ENCODE peak calls at places on chromosomes 4 and X, in six cellular contexts. One of them, this sample, is unnamed.

GRCh38 chr4:77734928-77735327 is 84.2 kb downstream of the CNOT6L start:
- DNase-seq in H54: peak; percentile 0
- DNase-seq in dorsolateral prefrontal cortex: no peak
- DNase-seq in heart left ventricle: no peak
- DNase-seq in stimulated activated CD8-positive, alpha-beta memory T cell treated with anti-CD3 and anti-CD28 coated beads, Interleukin-4, amount 100 ng/mL, for 4 hours: peak; percentile 1
- DNase-seq in ovary: no peak
- DNase-seq in this sample: no peak

GRCh38 chrX:112081781-112082482 is 644 bp downstream of the TRPC5 start:
- DNase-seq in heart left ventricle: no peak
- DNase-seq in ovary: no peak
- DNase-seq in stimulated activated CD8-positive, alpha-beta memory T cell treated with anti-CD3 and anti-CD28 coated beads, Interleukin-4, amount 100 ng/mL, for 4 hours: no peak
- DNase-seq in H54: no peak
- DNase-seq in dorsolateral prefrontal cortex: peak; percentile 44
- DNase-seq in this sample: peak; percentile 37

GRCh38 chr4:121876070-121876469 is 5.8 kb upstream of the BBS7 start:
- DNase-seq in H54: no peak
- DNase-seq in ovary: no peak
- DNase-seq in stimulated activated CD8-positive, alpha-beta memory T cell treated with anti-CD3 and anti-CD28 coated beads, Interleukin-4, amount 100 ng/mL, for 4 hours: no peak
- DNase-seq in dorsolateral prefrontal cortex: no peak
- DNase-seq in heart left ventricle: no peak
- DNase-seq in this sample: no peak

GRCh38 chr4:140099993-140100392 is 54.0 kb downstream of the MAML3 start:
- DNase-seq in dorsolateral prefrontal cortex: no peak
- DNase-seq in heart left ventricle: peak; percentile 49
- DNase-seq in stimulated activated CD8-positive, alpha-beta memory T cell treated with anti-CD3 and anti-CD28 coated beads, Interleukin-4, amount 100 ng/mL, for 4 hours: no peak
- DNase-seq in H54: no peak
- DNase-seq in ovary: no peak
- DNase-seq in this sample: no peak

GRCh38 chrX:43557792-43558191 is 98.3 kb upstream of the MAOA start:
- DNase-seq in ovary: peak; percentile 14
- DNase-seq in stimulated activated CD8-positive, alpha-beta memory T cell treated with anti-CD3 and anti-CD28 coated beads, Interleukin-4, amount 100 ng/mL, for 4 hours: peak; percentile 17
- DNase-seq in dorsolateral prefrontal cortex: no peak
- DNase-seq in H54: no peak
- DNase-seq in heart left ventricle: peak; percentile 22
- DNase-seq in this sample: no peak

GRCh38 chrX:97683256-97683655 is 799.5 kb downstream of the RPA4 start:
- DNase-seq in dorsolateral prefrontal cortex: no peak
- DNase-seq in H54: no peak
- DNase-seq in stimulated activated CD8-positive, alpha-beta memory T cell treated with anti-CD3 and anti-CD28 coated beads, Interleukin-4, amount 100 ng/mL, for 4 hours: no peak
- DNase-seq in ovary: no peak
- DNase-seq in heart left ventricle: no peak
- DNase-seq in this sample: no peak

GRCh38 chr4:109708435-109708834 is 5.2 kb upstream of the CASP6 start:
- DNase-seq in stimulated activated CD8-positive, alpha-beta memory T cell treated with anti-CD3 and anti-CD28 coated beads, Interleukin-4, amount 100 ng/mL, for 4 hours: no peak
- DNase-seq in H54: no peak
- DNase-seq in heart left ventricle: no peak
- DNase-seq in ovary: no peak
- DNase-seq in dorsolateral prefrontal cortex: no peak
- DNase-seq in this sample: no peak

GRCh38 chr4:39046243-39046642 is 14.0 kb upstream of the TMEM156 start:
- DNase-seq in heart left ventricle: no peak
- DNase-seq in H54: no peak
- DNase-seq in dorsolateral prefrontal cortex: no peak
- DNase-seq in ovary: no peak
- DNase-seq in stimulated activated CD8-positive, alpha-beta memory T cell treated with anti-CD3 and anti-CD28 coated beads, Interleukin-4, amount 100 ng/mL, for 4 hours: no peak
- DNase-seq in this sample: no peak

GRCh38 chr4:65508169-65508568 is 162.1 kb downstream of the EPHA5 start:
- DNase-seq in H54: peak; percentile 1
- DNase-seq in dorsolateral prefrontal cortex: no peak
- DNase-seq in stimulated activated CD8-positive, alpha-beta memory T cell treated with anti-CD3 and anti-CD28 coated beads, Interleukin-4, amount 100 ng/mL, for 4 hours: no peak
- DNase-seq in heart left ventricle: no peak
- DNase-seq in ovary: no peak
- DNase-seq in this sample: no peak

GRCh38 chr4:102665527-102665926 is 95.2 kb downstream of the MANBA start:
- DNase-seq in heart left ventricle: no peak
- DNase-seq in H54: no peak
- DNase-seq in dorsolateral prefrontal cortex: no peak
- DNase-seq in stimulated activated CD8-positive, alpha-beta memory T cell treated with anti-CD3 and anti-CD28 coated beads, Interleukin-4, amount 100 ng/mL, for 4 hours: no peak
- DNase-seq in ovary: no peak
- DNase-seq in this sample: no peak

GRCh38 chrX:72254835-72255234 is 16.0 kb upstream of the ERCC6L start:
- DNase-seq in ovary: no peak
- DNase-seq in H54: no peak
- DNase-seq in stimulated activated CD8-positive, alpha-beta memory T cell treated with anti-CD3 and anti-CD28 coated beads, Interleukin-4, amount 100 ng/mL, for 4 hours: no peak
- DNase-seq in heart left ventricle: no peak
- DNase-seq in dorsolateral prefrontal cortex: no peak
- DNase-seq in this sample: no peak

GRCh38 chr4:6582889-6583504 is 8.0 kb downstream of the MAN2B2 start:
- DNase-seq in dorsolateral prefrontal cortex: no peak
- DNase-seq in stimulated activated CD8-positive, alpha-beta memory T cell treated with anti-CD3 and anti-CD28 coated beads, Interleukin-4, amount 100 ng/mL, for 4 hours: no peak
- DNase-seq in ovary: no peak
- DNase-seq in H54: peak; percentile 50
- DNase-seq in heart left ventricle: no peak
- DNase-seq in this sample: no peak

GRCh38 chr4:103498161-103499070 is 221.4 kb downstream of the TACR3 start:
- DNase-seq in ovary: no peak
- DNase-seq in stimulated activated CD8-positive, alpha-beta memory T cell treated with anti-CD3 and anti-CD28 coated beads, Interleukin-4, amount 100 ng/mL, for 4 hours: no peak
- DNase-seq in dorsolateral prefrontal cortex: no peak
- DNase-seq in heart left ventricle: no peak
- DNase-seq in H54: peak; percentile 3
- DNase-seq in this sample: no peak

GRCh38 chrX:19902110-19902509 is 14.7 kb upstream of the SH3KBP1 start:
- DNase-seq in stimulated activated CD8-positive, alpha-beta memory T cell treated with anti-CD3 and anti-CD28 coated beads, Interleukin-4, amount 100 ng/mL, for 4 hours: no peak
- DNase-seq in dorsolateral prefrontal cortex: no peak
- DNase-seq in heart left ventricle: peak; percentile 48
- DNase-seq in H54: no peak
- DNase-seq in ovary: no peak
- DNase-seq in this sample: no peak

GRCh38 chr4:67762091-67762490 is 7.9 kb upstream of the GNRHR start:
- DNase-seq in H54: no peak
- DNase-seq in stimulated activated CD8-positive, alpha-beta memory T cell treated with anti-CD3 and anti-CD28 coated beads, Interleukin-4, amount 100 ng/mL, for 4 hours: no peak
- DNase-seq in dorsolateral prefrontal cortex: no peak
- DNase-seq in ovary: no peak
- DNase-seq in heart left ventricle: no peak
- DNase-seq in this sample: no peak

GRCh38 chr4:151955721-151956340 is 195.0 kb upstream of the GATB start:
- DNase-seq in dorsolateral prefrontal cortex: peak; percentile 60
- DNase-seq in stimulated activated CD8-positive, alpha-beta memory T cell treated with anti-CD3 and anti-CD28 coated beads, Interleukin-4, amount 100 ng/mL, for 4 hours: no peak
- DNase-seq in heart left ventricle: no peak
- DNase-seq in H54: no peak
- DNase-seq in ovary: no peak
- DNase-seq in this sample: no peak

GRCh38 chrX:130878350-130879341 is 24.4 kb downstream of the ENOX2 start:
- DNase-seq in heart left ventricle: peak; percentile 22
- DNase-seq in H54: peak; percentile 15
- DNase-seq in stimulated activated CD8-positive, alpha-beta memory T cell treated with anti-CD3 and anti-CD28 coated beads, Interleukin-4, amount 100 ng/mL, for 4 hours: no peak
- DNase-seq in ovary: no peak
- DNase-seq in dorsolateral prefrontal cortex: no peak
- DNase-seq in this sample: no peak

GRCh38 chr4:165537028-165537648 is 158.3 kb downstream of the CPE start:
- DNase-seq in dorsolateral prefrontal cortex: no peak
- DNase-seq in ovary: no peak
- DNase-seq in H54: no peak
- DNase-seq in stimulated activated CD8-positive, alpha-beta memory T cell treated with anti-CD3 and anti-CD28 coated beads, Interleukin-4, amount 100 ng/mL, for 4 hours: no peak
- DNase-seq in heart left ventricle: no peak
- DNase-seq in this sample: no peak

GRCh38 chrX:46029777-46030176 is 515.4 kb downstream of the ZNF674 start:
- DNase-seq in ovary: no peak
- DNase-seq in dorsolateral prefrontal cortex: no peak
- DNase-seq in heart left ventricle: no peak
- DNase-seq in stimulated activated CD8-positive, alpha-beta memory T cell treated with anti-CD3 and anti-CD28 coated beads, Interleukin-4, amount 100 ng/mL, for 4 hours: no peak
- DNase-seq in H54: no peak
- DNase-seq in this sample: no peak

GRCh38 chr4:27703771-27704170 is 843.1 kb downstream of the STIM2 start:
- DNase-seq in stimulated activated CD8-positive, alpha-beta memory T cell treated with anti-CD3 and anti-CD28 coated beads, Interleukin-4, amount 100 ng/mL, for 4 hours: no peak
- DNase-seq in heart left ventricle: no peak
- DNase-seq in dorsolateral prefrontal cortex: no peak
- DNase-seq in H54: no peak
- DNase-seq in ovary: no peak
- DNase-seq in this sample: no peak

GRCh38 chr4:56628592-56628991 is 52.5 kb downstream of the HOPX start:
- DNase-seq in dorsolateral prefrontal cortex: no peak
- DNase-seq in heart left ventricle: no peak
- DNase-seq in stimulated activated CD8-positive, alpha-beta memory T cell treated with anti-CD3 and anti-CD28 coated beads, Interleukin-4, amount 100 ng/mL, for 4 hours: no peak
- DNase-seq in ovary: no peak
- DNase-seq in H54: no peak
- DNase-seq in this sample: no peak

GRCh38 chrX:49238735-49239134 is 3.5 kb downstream of the CCDC22 start:
- DNase-seq in H54: no peak
- DNase-seq in dorsolateral prefrontal cortex: no peak
- DNase-seq in heart left ventricle: no peak
- DNase-seq in stimulated activated CD8-positive, alpha-beta memory T cell treated with anti-CD3 and anti-CD28 coated beads, Interleukin-4, amount 100 ng/mL, for 4 hours: no peak
- DNase-seq in ovary: no peak
- DNase-seq in this sample: no peak

GRCh38 chrX:134172588-134173259 is 64.3 kb upstream of the CCDC160 start:
- DNase-seq in ovary: peak; percentile 17
- DNase-seq in H54: no peak
- DNase-seq in heart left ventricle: peak; percentile 25
- DNase-seq in dorsolateral prefrontal cortex: peak; percentile 49
- DNase-seq in stimulated activated CD8-positive, alpha-beta memory T cell treated with anti-CD3 and anti-CD28 coated beads, Interleukin-4, amount 100 ng/mL, for 4 hours: no peak
- DNase-seq in this sample: peak; percentile 66

GRCh38 chrX:41086627-41086932 is 1.3 kb downstream of the USP9X start:
- DNase-seq in heart left ventricle: no peak
- DNase-seq in stimulated activated CD8-positive, alpha-beta memory T cell treated with anti-CD3 and anti-CD28 coated beads, Interleukin-4, amount 100 ng/mL, for 4 hours: no peak
- DNase-seq in H54: no peak
- DNase-seq in dorsolateral prefrontal cortex: no peak
- DNase-seq in ovary: no peak
- DNase-seq in this sample: no peak

GRCh38 chr4:169716677-169717076 is 41.1 kb downstream of the HPF1 start:
- DNase-seq in dorsolateral prefrontal cortex: no peak
- DNase-seq in H54: no peak
- DNase-seq in heart left ventricle: no peak
- DNase-seq in ovary: no peak
- DNase-seq in stimulated activated CD8-positive, alpha-beta memory T cell treated with anti-CD3 and anti-CD28 coated beads, Interleukin-4, amount 100 ng/mL, for 4 hours: no peak
- DNase-seq in this sample: no peak

GRCh38 chr4:32472918-32473317 is 1752.7 kb downstream of the PCDH7 start:
- DNase-seq in heart left ventricle: no peak
- DNase-seq in stimulated activated CD8-positive, alpha-beta memory T cell treated with anti-CD3 and anti-CD28 coated beads, Interleukin-4, amount 100 ng/mL, for 4 hours: no peak
- DNase-seq in dorsolateral prefrontal cortex: no peak
- DNase-seq in ovary: no peak
- DNase-seq in H54: no peak
- DNase-seq in this sample: no peak

GRCh38 chrX:9942086-9942485 is 25.1 kb upstream of the CLDN34 start:
- DNase-seq in heart left ventricle: no peak
- DNase-seq in dorsolateral prefrontal cortex: no peak
- DNase-seq in stimulated activated CD8-positive, alpha-beta memory T cell treated with anti-CD3 and anti-CD28 coated beads, Interleukin-4, amount 100 ng/mL, for 4 hours: peak; percentile 38
- DNase-seq in H54: no peak
- DNase-seq in ovary: no peak
- DNase-seq in this sample: no peak

GRCh38 chr4:573122-573892 is 2.8 kb downstream of the TMEM271 start:
- DNase-seq in H54: no peak
- DNase-seq in ovary: no peak
- DNase-seq in dorsolateral prefrontal cortex: peak; percentile 67
- DNase-seq in heart left ventricle: no peak
- DNase-seq in stimulated activated CD8-positive, alpha-beta memory T cell treated with anti-CD3 and anti-CD28 coated beads, Interleukin-4, amount 100 ng/mL, for 4 hours: no peak
- DNase-seq in this sample: no peak

GRCh38 chr4:184807261-184807660 is 18.5 kb downstream of the ACSL1 start:
- DNase-seq in heart left ventricle: no peak
- DNase-seq in ovary: no peak
- DNase-seq in dorsolateral prefrontal cortex: no peak
- DNase-seq in H54: no peak
- DNase-seq in stimulated activated CD8-positive, alpha-beta memory T cell treated with anti-CD3 and anti-CD28 coated beads, Interleukin-4, amount 100 ng/mL, for 4 hours: no peak
- DNase-seq in this sample: no peak

GRCh38 chr4:156475322-156475721 is 496.3 kb downstream of the PDGFC start:
- DNase-seq in stimulated activated CD8-positive, alpha-beta memory T cell treated with anti-CD3 and anti-CD28 coated beads, Interleukin-4, amount 100 ng/mL, for 4 hours: no peak
- DNase-seq in heart left ventricle: no peak
- DNase-seq in H54: no peak
- DNase-seq in dorsolateral prefrontal cortex: no peak
- DNase-seq in ovary: no peak
- DNase-seq in this sample: no peak

GRCh38 chr4:137601924-137602323 is 69.6 kb upstream of the PCDH18 start:
- DNase-seq in heart left ventricle: no peak
- DNase-seq in dorsolateral prefrontal cortex: no peak
- DNase-seq in ovary: no peak
- DNase-seq in H54: no peak
- DNase-seq in stimulated activated CD8-positive, alpha-beta memory T cell treated with anti-CD3 and anti-CD28 coated beads, Interleukin-4, amount 100 ng/mL, for 4 hours: no peak
- DNase-seq in this sample: no peak

GRCh38 chrX:17860811-17861495 is at the start of gene RAI2:
- DNase-seq in ovary: peak; percentile 55
- DNase-seq in stimulated activated CD8-positive, alpha-beta memory T cell treated with anti-CD3 and anti-CD28 coated beads, Interleukin-4, amount 100 ng/mL, for 4 hours: no peak
- DNase-seq in dorsolateral prefrontal cortex: peak; percentile 51
- DNase-seq in heart left ventricle: peak; percentile 36
- DNase-seq in H54: no peak
- DNase-seq in this sample: peak; percentile 77

GRCh38 chrX:10028283-10029104 is 61.3 kb downstream of the CLDN34 start:
- DNase-seq in dorsolateral prefrontal cortex: no peak
- DNase-seq in stimulated activated CD8-positive, alpha-beta memory T cell treated with anti-CD3 and anti-CD28 coated beads, Interleukin-4, amount 100 ng/mL, for 4 hours: no peak
- DNase-seq in H54: no peak
- DNase-seq in heart left ventricle: no peak
- DNase-seq in ovary: no peak
- DNase-seq in this sample: no peak

GRCh38 chr4:48138936-48139335 is 4.9 kb upstream of the TXK start:
- DNase-seq in heart left ventricle: no peak
- DNase-seq in dorsolateral prefrontal cortex: no peak
- DNase-seq in ovary: no peak
- DNase-seq in stimulated activated CD8-positive, alpha-beta memory T cell treated with anti-CD3 and anti-CD28 coated beads, Interleukin-4, amount 100 ng/mL, for 4 hours: no peak
- DNase-seq in H54: no peak
- DNase-seq in this sample: no peak

GRCh38 chr4:71992571-71992970 is 39.2 kb upstream of the NPFFR2 start:
- DNase-seq in stimulated activated CD8-positive, alpha-beta memory T cell treated with anti-CD3 and anti-CD28 coated beads, Interleukin-4, amount 100 ng/mL, for 4 hours: no peak
- DNase-seq in dorsolateral prefrontal cortex: no peak
- DNase-seq in ovary: no peak
- DNase-seq in heart left ventricle: no peak
- DNase-seq in H54: no peak
- DNase-seq in this sample: no peak

GRCh38 chr4:1772869-1773538 is 20.1 kb upstream of the FGFR3 start:
- DNase-seq in heart left ventricle: no peak
- DNase-seq in stimulated activated CD8-positive, alpha-beta memory T cell treated with anti-CD3 and anti-CD28 coated beads, Interleukin-4, amount 100 ng/mL, for 4 hours: no peak
- DNase-seq in dorsolateral prefrontal cortex: no peak
- DNase-seq in H54: no peak
- DNase-seq in ovary: no peak
- DNase-seq in this sample: no peak

GRCh38 chr4:98446499-98447375 is 185.6 kb downstream of the RAP1GDS1 start:
- DNase-seq in heart left ventricle: no peak
- DNase-seq in ovary: no peak
- DNase-seq in H54: peak; percentile 10
- DNase-seq in stimulated activated CD8-positive, alpha-beta memory T cell treated with anti-CD3 and anti-CD28 coated beads, Interleukin-4, amount 100 ng/mL, for 4 hours: peak; percentile 44
- DNase-seq in dorsolateral prefrontal cortex: no peak
- DNase-seq in this sample: no peak

GRCh38 chr4:8315343-8316250 is 46.0 kb downstream of the HTRA3 start:
- DNase-seq in heart left ventricle: no peak
- DNase-seq in ovary: peak; percentile 79
- DNase-seq in H54: peak; percentile 74
- DNase-seq in dorsolateral prefrontal cortex: peak; percentile 41
- DNase-seq in stimulated activated CD8-positive, alpha-beta memory T cell treated with anti-CD3 and anti-CD28 coated beads, Interleukin-4, amount 100 ng/mL, for 4 hours: no peak
- DNase-seq in this sample: peak; percentile 64

GRCh38 chr4:79900182-79900581 is 172.8 kb downstream of the ANTXR2 start:
- DNase-seq in dorsolateral prefrontal cortex: no peak
- DNase-seq in heart left ventricle: no peak
- DNase-seq in H54: no peak
- DNase-seq in ovary: no peak
- DNase-seq in stimulated activated CD8-positive, alpha-beta memory T cell treated with anti-CD3 and anti-CD28 coated beads, Interleukin-4, amount 100 ng/mL, for 4 hours: no peak
- DNase-seq in this sample: no peak

GRCh38 chr4:126591583-126591982 is 1041.2 kb upstream of the INTU start:
- DNase-seq in stimulated activated CD8-positive, alpha-beta memory T cell treated with anti-CD3 and anti-CD28 coated beads, Interleukin-4, amount 100 ng/mL, for 4 hours: no peak
- DNase-seq in heart left ventricle: no peak
- DNase-seq in dorsolateral prefrontal cortex: no peak
- DNase-seq in H54: no peak
- DNase-seq in ovary: no peak
- DNase-seq in this sample: no peak